ENCODE peak calls at places on chromosome 14, in five cellular contexts. One of them, this sample, is unnamed.

GRCh38 chr14:50040401-50040775 is 76.0 kb downstream of the VCPKMT start:
- DNase-seq in fibroblast of lung: peak; percentile 71
- DNase-seq in PC-3: peak; percentile 91
- DNase-seq in AG04450: peak; percentile 47
- DNase-seq in endothelial cell: no peak
- DNase-seq in this sample: peak; percentile 57

GRCh38 chr14:55546212-55546874 is 33.7 kb upstream of the KTN1 start:
- DNase-seq in PC-3: no peak
- DNase-seq in AG04450: no peak
- DNase-seq in fibroblast of lung: no peak
- DNase-seq in endothelial cell: no peak
- DNase-seq in this sample: no peak

GRCh38 chr14:101286271-101287018 is 274.9 kb upstream of the DIO3 start:
- DNase-seq in PC-3: no peak
- DNase-seq in endothelial cell: no peak
- DNase-seq in fibroblast of lung: no peak
- DNase-seq in AG04450: no peak
- DNase-seq in this sample: no peak

GRCh38 chr14:29222671-29223268 is 456.2 kb downstream of the FOXG1 start:
- DNase-seq in endothelial cell: peak; percentile 18
- DNase-seq in PC-3: peak; percentile 59
- DNase-seq in fibroblast of lung: peak; percentile 83
- DNase-seq in AG04450: peak; percentile 41
- DNase-seq in this sample: no peak

GRCh38 chr14:34190746-34191145 is 239.9 kb upstream of the EGLN3 start:
- DNase-seq in AG04450: no peak
- DNase-seq in endothelial cell: no peak
- DNase-seq in fibroblast of lung: no peak
- DNase-seq in PC-3: no peak
- DNase-seq in this sample: no peak

GRCh38 chr14:103019827-103020226 is 37.5 kb downstream of the CDC42BPB start:
- DNase-seq in PC-3: no peak
- DNase-seq in fibroblast of lung: peak; percentile 51
- DNase-seq in AG04450: no peak
- DNase-seq in endothelial cell: no peak
- DNase-seq in this sample: no peak

GRCh38 chr14:71745072-71745471 is 187.2 kb upstream of the RGS6 start:
- DNase-seq in AG04450: no peak
- DNase-seq in PC-3: no peak
- DNase-seq in endothelial cell: no peak
- DNase-seq in fibroblast of lung: no peak
- DNase-seq in this sample: no peak

GRCh38 chr14:102759416-102759815 is 17.8 kb upstream of the TRAF3 start:
- DNase-seq in PC-3: peak; percentile 20
- DNase-seq in endothelial cell: peak; percentile 52
- DNase-seq in fibroblast of lung: no peak
- DNase-seq in AG04450: no peak
- DNase-seq in this sample: no peak

GRCh38 chr14:100902792-100903191 is 730 bp downstream of the RTL1 start:
- DNase-seq in AG04450: no peak
- DNase-seq in endothelial cell: no peak
- DNase-seq in PC-3: no peak
- DNase-seq in fibroblast of lung: no peak
- DNase-seq in this sample: no peak

GRCh38 chr14:68440776-68441175 is 352.1 kb downstream of the ZFP36L1 start:
- DNase-seq in AG04450: no peak
- DNase-seq in fibroblast of lung: peak; percentile 53
- DNase-seq in endothelial cell: no peak
- DNase-seq in PC-3: peak; percentile 96
- DNase-seq in this sample: no peak

GRCh38 chr14:66038214-66038977 is 447.8 kb upstream of the CCDC196 start:
- DNase-seq in endothelial cell: no peak
- DNase-seq in PC-3: peak; percentile 19
- DNase-seq in fibroblast of lung: no peak
- DNase-seq in AG04450: no peak
- DNase-seq in this sample: no peak
- TF ChIP-seq CTCF in endothelial cell: no peak
- TF ChIP-seq CTCF in PC-3: no peak
- TF ChIP-seq CTCF in fibroblast of lung: no peak
- TF ChIP-seq CTCF in AG04450: no peak
- TF ChIP-seq CTCF in this sample: no peak

GRCh38 chr14:77058082-77058481 is 29.6 kb upstream of the IRF2BPL start:
- DNase-seq in fibroblast of lung: no peak
- DNase-seq in PC-3: no peak
- DNase-seq in endothelial cell: no peak
- DNase-seq in AG04450: no peak
- DNase-seq in this sample: no peak

GRCh38 chr14:77062261-77062660 is 33.8 kb upstream of the IRF2BPL start:
- DNase-seq in fibroblast of lung: no peak
- DNase-seq in PC-3: no peak
- DNase-seq in AG04450: no peak
- DNase-seq in endothelial cell: no peak
- DNase-seq in this sample: no peak

GRCh38 chr14:77058785-77059184 is 30.3 kb upstream of the IRF2BPL start:
- DNase-seq in endothelial cell: no peak
- DNase-seq in fibroblast of lung: no peak
- DNase-seq in PC-3: no peak
- DNase-seq in AG04450: no peak
- DNase-seq in this sample: no peak

GRCh38 chr14:77061630-77062029 is 33.1 kb upstream of the IRF2BPL start:
- DNase-seq in PC-3: no peak
- DNase-seq in AG04450: no peak
- DNase-seq in endothelial cell: no peak
- DNase-seq in fibroblast of lung: no peak
- DNase-seq in this sample: no peak

DNA sequence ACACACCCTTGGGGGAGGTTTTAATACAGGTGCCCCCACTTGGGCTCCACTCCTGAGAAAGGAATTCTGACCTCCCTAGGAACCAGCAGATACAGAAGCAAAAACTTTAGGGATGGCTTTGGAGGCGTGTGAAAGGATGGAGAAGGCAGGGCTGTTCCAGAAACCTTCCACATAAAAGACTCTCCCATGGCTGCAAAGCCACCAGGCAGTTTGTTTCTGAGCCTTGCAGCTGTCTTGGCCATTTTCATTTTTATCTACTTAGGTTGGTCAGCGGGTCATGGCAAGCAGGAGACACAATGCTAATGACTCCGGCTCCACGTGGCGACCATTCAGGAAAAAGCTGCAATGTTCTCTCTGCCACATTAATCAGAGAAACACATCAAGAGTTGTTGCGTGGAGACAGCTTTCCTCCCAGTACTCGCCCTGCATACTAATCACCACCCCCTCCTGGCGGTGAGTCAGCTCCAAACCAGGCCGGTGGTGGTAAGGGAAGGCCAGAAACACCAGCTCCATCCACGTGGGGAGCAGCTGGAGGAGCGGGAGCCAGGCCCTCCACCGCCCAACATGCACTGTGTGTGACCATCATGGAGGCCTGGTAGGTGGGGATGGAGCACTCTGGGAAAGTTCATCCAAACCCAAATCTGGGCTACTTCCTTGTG is 30.9 kb upstream of the IRF2BPL start:
- DNase-seq in endothelial cell: no peak
- DNase-seq in AG04450: no peak
- DNase-seq in PC-3: peak; percentile 95
- DNase-seq in fibroblast of lung: peak; percentile 90
- DNase-seq in this sample: no peak
- TF ChIP-seq CTCF in endothelial cell: no peak
- TF ChIP-seq CTCF in AG04450: peak; percentile 33
- TF ChIP-seq CTCF in PC-3: peak; percentile 68
- TF ChIP-seq CTCF in fibroblast of lung: peak; percentile 49
- TF ChIP-seq CTCF in this sample: no peak

DNA sequence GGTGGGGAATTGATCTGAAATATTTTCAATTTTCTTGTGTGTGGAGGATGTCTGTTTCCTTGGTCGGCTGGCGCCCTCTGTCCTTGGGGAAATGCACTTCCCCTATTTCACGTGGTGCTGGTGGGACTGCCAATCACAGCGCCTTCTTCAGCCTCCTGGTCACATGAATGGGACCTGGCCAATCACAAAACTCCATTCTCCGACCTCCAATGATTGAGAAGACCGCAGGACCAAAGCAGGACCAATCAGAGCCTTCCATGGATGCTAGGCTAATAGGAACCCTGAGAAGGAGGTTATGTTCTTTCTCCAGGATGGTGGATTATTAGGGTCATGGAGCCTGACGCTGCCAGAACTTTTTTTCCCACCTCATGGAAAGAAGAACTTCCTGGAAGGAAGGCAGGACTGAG is 188.7 kb downstream of the TTC8 start:
- DNase-seq in AG04450: no peak
- DNase-seq in fibroblast of lung: peak; percentile 44
- DNase-seq in PC-3: peak; percentile 59
- DNase-seq in endothelial cell: no peak
- DNase-seq in this sample: peak; percentile 50
- TF ChIP-seq CTCF in AG04450: peak; percentile 19
- TF ChIP-seq CTCF in fibroblast of lung: peak; percentile 48
- TF ChIP-seq CTCF in PC-3: peak; percentile 71
- TF ChIP-seq CTCF in endothelial cell: no peak
- TF ChIP-seq CTCF in this sample: no peak

DNA sequence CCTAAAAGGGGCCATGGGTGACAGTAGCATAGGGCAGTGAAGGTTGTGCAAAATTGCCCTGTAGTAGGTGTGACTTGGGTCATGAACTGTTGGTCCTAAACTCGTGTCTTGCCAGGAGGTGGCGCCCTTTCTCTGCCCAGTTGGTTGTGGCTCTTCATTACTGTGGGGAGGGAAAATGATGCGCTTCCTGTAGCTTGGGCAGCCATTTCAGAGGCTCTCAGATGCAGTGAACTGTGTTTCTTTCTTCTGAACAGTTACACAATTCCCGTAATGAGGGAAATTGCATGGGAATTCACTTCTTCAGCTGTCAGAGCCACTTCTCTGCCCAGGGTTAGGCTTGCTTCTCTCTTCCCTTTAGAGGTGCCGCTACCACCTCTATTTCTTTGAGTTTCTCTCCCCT is 148.1 kb upstream of the NRXN3 start:
- DNase-seq in AG04450: no peak
- DNase-seq in fibroblast of lung: peak; percentile 3
- DNase-seq in PC-3: peak; percentile 77
- DNase-seq in endothelial cell: peak; percentile 85
- DNase-seq in this sample: peak; percentile 83
- TF ChIP-seq CTCF in AG04450: peak; percentile 22
- TF ChIP-seq CTCF in fibroblast of lung: peak; percentile 18
- TF ChIP-seq CTCF in PC-3: peak; percentile 86
- TF ChIP-seq CTCF in endothelial cell: peak; percentile 80
- TF ChIP-seq CTCF in this sample: peak; percentile 58

This sample was measured in activated CD8-positive, alpha-beta T cell treated with anti-CD3 and anti-CD28 coated beads for 36 hours.